ENCODE peak calls at places on chromosome 6, in eight cellular contexts. One of them, this sample, is unnamed. For H3K27me3, the result is how much of the 10 kb centered on the place peaks cover.

GRCh38 chr6:118215269-118215668 is 308.2 kb downstream of the SLC35F1 start:
- DNase-seq in thyroid gland: no peak
- DNase-seq in CD4-positive, alpha-beta memory T cell: no peak
- DNase-seq in kidney epithelial cell: no peak
- DNase-seq in GM23248: no peak
- DNase-seq in pancreas: no peak
- DNase-seq in H7: no peak
- DNase-seq in tibial nerve: no peak
- DNase-seq in this sample: no peak

GRCh38 chr6:138991206-138991605 is 3.2 kb upstream of the REPS1 start:
- DNase-seq in thyroid gland: no peak
- DNase-seq in GM23248: no peak
- DNase-seq in pancreas: no peak
- DNase-seq in tibial nerve: no peak
- DNase-seq in kidney epithelial cell: no peak
- DNase-seq in H7: no peak
- DNase-seq in CD4-positive, alpha-beta memory T cell: no peak
- DNase-seq in this sample: no peak

GRCh38 chr6:1004885-1005635 is 306.8 kb upstream of the FOXQ1 start:
- DNase-seq in kidney epithelial cell: no peak
- DNase-seq in tibial nerve: no peak
- DNase-seq in thyroid gland: no peak
- DNase-seq in H7: no peak
- DNase-seq in CD4-positive, alpha-beta memory T cell: no peak
- DNase-seq in pancreas: no peak
- DNase-seq in GM23248: no peak
- DNase-seq in this sample: no peak

GRCh38 chr6:110325197-110325596 is 33.0 kb downstream of the METTL24 start:
- DNase-seq in tibial nerve: no peak
- DNase-seq in pancreas: no peak
- DNase-seq in H7: no peak
- DNase-seq in GM23248: peak
- DNase-seq in CD4-positive, alpha-beta memory T cell: no peak
- DNase-seq in thyroid gland: peak
- DNase-seq in kidney epithelial cell: no peak
- DNase-seq in this sample: no peak

GRCh38 chr6:104702126-104702841 is 157.4 kb downstream of the HACE1 start:
- DNase-seq in CD4-positive, alpha-beta memory T cell: no peak
- DNase-seq in H7: no peak
- DNase-seq in kidney epithelial cell: no peak
- DNase-seq in GM23248: no peak
- DNase-seq in pancreas: no peak
- DNase-seq in tibial nerve: no peak
- DNase-seq in thyroid gland: no peak
- DNase-seq in this sample: no peak

GRCh38 chr6:111976169-111976568 is 77.7 kb upstream of the CCN6 start:
- DNase-seq in H7: no peak
- DNase-seq in thyroid gland: no peak
- DNase-seq in kidney epithelial cell: no peak
- DNase-seq in CD4-positive, alpha-beta memory T cell: no peak
- DNase-seq in GM23248: no peak
- DNase-seq in pancreas: no peak
- DNase-seq in tibial nerve: no peak
- DNase-seq in this sample: no peak

GRCh38 chr6:73792738-73793137 is 96.7 kb downstream of the CD109 start:
- DNase-seq in GM23248: no peak
- DNase-seq in tibial nerve: no peak
- DNase-seq in kidney epithelial cell: no peak
- DNase-seq in pancreas: no peak
- DNase-seq in H7: no peak
- DNase-seq in thyroid gland: no peak
- DNase-seq in CD4-positive, alpha-beta memory T cell: no peak
- DNase-seq in this sample: no peak

GRCh38 chr6:77040566-77041195 is 422.6 kb downstream of the HTR1B start:
- DNase-seq in GM23248: peak
- DNase-seq in thyroid gland: no peak
- DNase-seq in kidney epithelial cell: no peak
- DNase-seq in tibial nerve: no peak
- DNase-seq in H7: no peak
- DNase-seq in CD4-positive, alpha-beta memory T cell: no peak
- DNase-seq in pancreas: no peak
- DNase-seq in this sample: no peak

GRCh38 chr6:20208687-20209378 is 3.4 kb downstream of the MBOAT1 start:
- DNase-seq in H7: no peak
- DNase-seq in thyroid gland: no peak
- DNase-seq in GM23248: no peak
- DNase-seq in pancreas: no peak
- DNase-seq in CD4-positive, alpha-beta memory T cell: no peak
- DNase-seq in kidney epithelial cell: no peak
- DNase-seq in tibial nerve: no peak
- DNase-seq in this sample: no peak

GRCh38 chr6:111992851-111993250 is 61.1 kb upstream of the CCN6 start:
- DNase-seq in GM23248: peak
- DNase-seq in tibial nerve: no peak
- DNase-seq in kidney epithelial cell: no peak
- DNase-seq in H7: no peak
- DNase-seq in thyroid gland: no peak
- DNase-seq in pancreas: no peak
- DNase-seq in CD4-positive, alpha-beta memory T cell: peak
- DNase-seq in this sample: no peak

GRCh38 chr6:15929685-15930084 is 199.2 kb upstream of the MYLIP start:
- DNase-seq in tibial nerve: peak
- DNase-seq in thyroid gland: no peak
- DNase-seq in GM23248: peak
- DNase-seq in H7: no peak
- DNase-seq in kidney epithelial cell: no peak
- DNase-seq in CD4-positive, alpha-beta memory T cell: no peak
- DNase-seq in pancreas: no peak
- DNase-seq in this sample: no peak

GRCh38 chr6:157304840-157305675 is 18.3 kb downstream of the TMEM242 start:
- DNase-seq in thyroid gland: no peak
- DNase-seq in GM23248: peak
- DNase-seq in tibial nerve: peak
- DNase-seq in CD4-positive, alpha-beta memory T cell: no peak
- DNase-seq in kidney epithelial cell: no peak
- DNase-seq in H7: no peak
- DNase-seq in pancreas: no peak
- DNase-seq in this sample: no peak

GRCh38 chr6:37456816-37457560 is 24.0 kb downstream of the CMTR1 start:
- DNase-seq in thyroid gland: no peak
- DNase-seq in tibial nerve: no peak
- DNase-seq in H7: no peak
- DNase-seq in kidney epithelial cell: no peak
- DNase-seq in pancreas: no peak
- DNase-seq in GM23248: peak
- DNase-seq in CD4-positive, alpha-beta memory T cell: no peak
- DNase-seq in this sample: no peak

GRCh38 chr6:133466666-133467065 is 225.5 kb downstream of the EYA4 start:
- DNase-seq in pancreas: no peak
- DNase-seq in H7: no peak
- DNase-seq in thyroid gland: no peak
- DNase-seq in CD4-positive, alpha-beta memory T cell: no peak
- DNase-seq in kidney epithelial cell: no peak
- DNase-seq in GM23248: no peak
- DNase-seq in tibial nerve: no peak
- DNase-seq in this sample: no peak

GRCh38 chr6:16964553-16965499 is 137.0 kb upstream of the STMND1 start:
- DNase-seq in thyroid gland: peak
- DNase-seq in H7: peak
- DNase-seq in tibial nerve: peak
- DNase-seq in GM23248: peak
- DNase-seq in pancreas: peak
- DNase-seq in CD4-positive, alpha-beta memory T cell: peak
- DNase-seq in kidney epithelial cell: peak
- DNase-seq in this sample: peak

DNA sequence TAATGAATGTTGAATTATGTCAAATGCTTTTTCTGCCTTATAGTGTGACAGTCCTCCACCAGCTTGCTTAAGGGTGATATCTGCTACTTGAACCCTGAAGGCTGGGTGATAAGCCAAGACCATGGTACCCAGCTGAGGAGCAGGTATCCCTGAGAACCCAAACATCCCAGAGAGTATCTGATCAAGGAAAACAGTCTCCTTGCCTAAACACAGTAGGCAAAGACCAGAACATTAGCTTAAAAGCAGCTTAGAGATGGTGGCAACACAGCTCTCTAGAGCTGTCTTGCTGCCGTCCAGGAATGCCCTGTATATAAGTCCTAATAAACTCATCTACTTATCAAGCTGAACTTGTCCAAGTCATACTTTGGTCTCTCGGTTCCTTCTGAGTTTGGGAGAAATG is 127.7 kb upstream of the PRSS16 start:
- DNase-seq in CD4-positive, alpha-beta memory T cell: no peak
- DNase-seq in tibial nerve: no peak
- DNase-seq in pancreas: no peak
- DNase-seq in H7: no peak
- DNase-seq in GM23248: no peak
- DNase-seq in thyroid gland: no peak
- DNase-seq in kidney epithelial cell: no peak
- DNase-seq in this sample: no peak
- H3K27me3 ChIP-seq in CD4-positive, alpha-beta memory T cell: under half
- H3K27me3 ChIP-seq in tibial nerve: under half
- H3K27me3 ChIP-seq in pancreas: under half
- H3K27me3 ChIP-seq in H7: under half
- H3K27me3 ChIP-seq in GM23248: under half
- H3K27me3 ChIP-seq in thyroid gland: under half
- H3K27me3 ChIP-seq in kidney epithelial cell: under half
- H3K27me3 ChIP-seq in this sample: under half

GRCh38 chr6:41162687-41163418 is at the start of gene TREM2:
- DNase-seq in CD4-positive, alpha-beta memory T cell: no peak
- DNase-seq in pancreas: no peak
- DNase-seq in kidney epithelial cell: no peak
- DNase-seq in H7: no peak
- DNase-seq in tibial nerve: no peak
- DNase-seq in thyroid gland: no peak
- DNase-seq in GM23248: no peak
- DNase-seq in this sample: no peak

GRCh38 chr6:41163419-41163717 is 452 bp upstream of the TREM2 start:
- DNase-seq in pancreas: no peak
- DNase-seq in H7: no peak
- DNase-seq in GM23248: no peak
- DNase-seq in thyroid gland: no peak
- DNase-seq in kidney epithelial cell: no peak
- DNase-seq in CD4-positive, alpha-beta memory T cell: no peak
- DNase-seq in tibial nerve: no peak
- DNase-seq in this sample: no peak

GRCh38 chr6:41167173-41167963 is 4.5 kb upstream of the TREM2 start:
- DNase-seq in GM23248: peak
- DNase-seq in kidney epithelial cell: no peak
- DNase-seq in tibial nerve: no peak
- DNase-seq in H7: peak
- DNase-seq in thyroid gland: no peak
- DNase-seq in CD4-positive, alpha-beta memory T cell: no peak
- DNase-seq in pancreas: no peak
- DNase-seq in this sample: no peak

GRCh38 chr6:41161851-41162552 is 914 bp downstream of the TREM2 start:
- DNase-seq in pancreas: no peak
- DNase-seq in H7: no peak
- DNase-seq in thyroid gland: no peak
- DNase-seq in kidney epithelial cell: no peak
- DNase-seq in CD4-positive, alpha-beta memory T cell: no peak
- DNase-seq in tibial nerve: no peak
- DNase-seq in GM23248: no peak
- DNase-seq in this sample: no peak

DNA sequence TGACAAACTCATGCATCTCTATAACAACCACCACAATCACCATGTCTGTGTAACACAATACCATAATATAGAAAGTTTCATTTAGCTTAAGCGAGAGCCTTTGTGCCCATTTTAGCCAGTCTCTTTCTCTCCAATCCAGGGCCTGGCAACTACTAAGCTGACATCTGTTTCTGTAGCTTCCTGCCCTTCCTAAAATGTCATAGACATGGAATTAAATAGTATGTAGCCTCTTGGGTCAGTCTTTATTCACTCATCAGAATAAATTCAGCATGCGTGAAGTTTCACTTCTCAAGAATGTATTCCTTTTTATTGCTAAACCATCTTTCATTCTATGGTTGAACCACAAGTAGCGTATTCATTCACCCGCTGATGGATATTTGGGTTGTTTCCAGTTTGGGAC is 1.6 kb upstream of the TREM2 start:
- DNase-seq in thyroid gland: no peak
- DNase-seq in H7: no peak
- DNase-seq in kidney epithelial cell: no peak
- DNase-seq in tibial nerve: no peak
- DNase-seq in pancreas: no peak
- DNase-seq in CD4-positive, alpha-beta memory T cell: no peak
- DNase-seq in GM23248: no peak
- DNase-seq in this sample: no peak
- H3K27me3 ChIP-seq in thyroid gland: under half
- H3K27me3 ChIP-seq in H7: under half
- H3K27me3 ChIP-seq in kidney epithelial cell: under half
- H3K27me3 ChIP-seq in tibial nerve: under half
- H3K27me3 ChIP-seq in pancreas: under half
- H3K27me3 ChIP-seq in CD4-positive, alpha-beta memory T cell: under half
- H3K27me3 ChIP-seq in GM23248: under half
- H3K27me3 ChIP-seq in this sample: under half

GRCh38 chr6:43273707-43274106 is 24.4 kb upstream of the SLC22A7 start:
- DNase-seq in tibial nerve: no peak
- DNase-seq in pancreas: no peak
- DNase-seq in CD4-positive, alpha-beta memory T cell: no peak
- DNase-seq in kidney epithelial cell: no peak
- DNase-seq in GM23248: no peak
- DNase-seq in H7: no peak
- DNase-seq in thyroid gland: no peak
- DNase-seq in this sample: no peak
- H3K27me3 ChIP-seq in tibial nerve: under half
- H3K27me3 ChIP-seq in pancreas: under half
- H3K27me3 ChIP-seq in CD4-positive, alpha-beta memory T cell: under half
- H3K27me3 ChIP-seq in kidney epithelial cell: under half
- H3K27me3 ChIP-seq in GM23248: under half
- H3K27me3 ChIP-seq in H7: half or more
- H3K27me3 ChIP-seq in thyroid gland: under half
- H3K27me3 ChIP-seq in this sample: under half

GRCh38 chr6:31294056-31294455 is 22.2 kb upstream of the HLA-C start:
- DNase-seq in GM23248: no peak
- DNase-seq in H7: no peak
- DNase-seq in tibial nerve: no peak
- DNase-seq in thyroid gland: no peak
- DNase-seq in kidney epithelial cell: no peak
- DNase-seq in CD4-positive, alpha-beta memory T cell: no peak
- DNase-seq in pancreas: no peak
- DNase-seq in this sample: no peak
- H3K27me3 ChIP-seq in GM23248: under half
- H3K27me3 ChIP-seq in H7: under half
- H3K27me3 ChIP-seq in tibial nerve: under half
- H3K27me3 ChIP-seq in thyroid gland: under half
- H3K27me3 ChIP-seq in kidney epithelial cell: under half
- H3K27me3 ChIP-seq in CD4-positive, alpha-beta memory T cell: under half
- H3K27me3 ChIP-seq in pancreas: under half
- H3K27me3 ChIP-seq in this sample: under half

GRCh38 chr6:70391513-70391912 is 21.8 kb upstream of the FAM135A start:
- DNase-seq in CD4-positive, alpha-beta memory T cell: no peak
- DNase-seq in H7: no peak
- DNase-seq in thyroid gland: no peak
- DNase-seq in pancreas: no peak
- DNase-seq in tibial nerve: no peak
- DNase-seq in GM23248: no peak
- DNase-seq in kidney epithelial cell: no peak
- DNase-seq in this sample: no peak
- H3K27me3 ChIP-seq in CD4-positive, alpha-beta memory T cell: under half
- H3K27me3 ChIP-seq in H7: under half
- H3K27me3 ChIP-seq in thyroid gland: under half
- H3K27me3 ChIP-seq in pancreas: under half
- H3K27me3 ChIP-seq in tibial nerve: under half
- H3K27me3 ChIP-seq in GM23248: under half
- H3K27me3 ChIP-seq in kidney epithelial cell: under half
- H3K27me3 ChIP-seq in this sample: under half

This sample was measured in testis.